ENCODE peak calls at places on chromosomes 16 and 17, in seven cellular contexts. D is cerebellum; N is ecto neural progenitor cell; S is M059J; U is stimulated activated CD4-positive, alpha-beta T cell treated with anti-CD3 and anti-CD28 coated beads, TNF-alpha, amount 100 ng/mL, for 48 hours; W is heart right ventricle; H is left lobe of liver. C is an unnamed sample.

GRCh38 chr17:61579961-61580360 is 11.1 kb downstream of the NACA2 start:
- DNase-seq in D (no peak), N (no peak), S (no peak), U (no peak), W (no peak), H (no peak), C (no peak)

GRCh38 chr16:83744521-83744981 is 63.2 kb upstream of the HSBP1 start:
- DNase-seq in D (no peak), N (peak; percentile 59), S (peak; percentile 89), U (no peak), W (peak; percentile 20), H (peak; percentile 47), C (peak; percentile 24)

GRCh38 chr17:57674894-57675293 is 70.2 kb downstream of the CCDC182 start:
- DNase-seq in D (no peak), N (peak; percentile 33), S (no peak), U (no peak), W (no peak), H (no peak), C (no peak)

GRCh38 chr16:55433535-55433934 is 45.5 kb upstream of the MMP2 start:
- DNase-seq in D (peak; percentile 8), N (no peak), S (no peak), U (no peak), W (no peak), H (no peak), C (no peak)

GRCh38 chr16:86508947-86509758 is 1.2 kb upstream of the FOXF1 start:
- DNase-seq in D (no peak), N (peak; percentile 72), S (peak; percentile 82), U (no peak), W (peak; percentile 63), H (peak; percentile 58), C (peak; percentile 23)

GRCh38 chr17:65173284-65173793 is 36.2 kb downstream of the RGS9 start:
- DNase-seq in D (no peak), N (no peak), S (peak; percentile 70), U (peak; percentile 33), W (peak; percentile 22), H (no peak), C (peak; percentile 79)

GRCh38 chr17:37567137-37567927 is 41.9 kb downstream of the SYNRG start:
- DNase-seq in D (no peak), N (no peak), S (no peak), U (no peak), W (no peak), H (no peak), C (no peak)

GRCh38 chr17:31571124-31571892 is 179.8 kb downstream of the RAB11FIP4 start:
- DNase-seq in D (no peak), N (no peak), S (peak; percentile 97), U (no peak), W (peak; percentile 86), H (peak; percentile 85), C (peak; percentile 20)

GRCh38 chr16:81315271-81316175 is 761 bp downstream of the GAN start:
- DNase-seq in D (peak; percentile 32), N (peak; percentile 69), S (peak; percentile 67), U (no peak), W (peak; percentile 53), H (peak; percentile 73), C (peak; percentile 13)

GRCh38 chr17:28908640-28909098 is 5.8 kb upstream of the DHRS13 start:
- DNase-seq in D (no peak), N (no peak), S (peak; percentile 67), U (no peak), W (no peak), H (no peak), C (peak; percentile 64)

GRCh38 chr16:65876200-65876498 is 490.3 kb upstream of the CDH5 start:
- DNase-seq in D (no peak), N (no peak), S (peak; percentile 33), U (no peak), W (no peak), H (no peak), C (peak; percentile 9)

GRCh38 chr16:57377080-57377841 is 5.0 kb downstream of the CX3CL1 start:
- DNase-seq in D (no peak), N (no peak), S (peak; percentile 68), U (peak; percentile 8), W (no peak), H (no peak), C (peak; percentile 64)

GRCh38 chr17:74190807-74191206 is 12.7 kb upstream of the RPL38 start:
- DNase-seq in D (no peak), N (peak; percentile 82), S (no peak), U (no peak), W (no peak), H (no peak), C (no peak)

GRCh38 chr16:24731722-24732419 is 2.4 kb downstream of the TNRC6A start:
- DNase-seq in D (no peak), N (no peak), S (no peak), U (no peak), W (peak; percentile 51), H (peak; percentile 83), C (no peak)

GRCh38 chr17:58966208-58966607 is 140.5 kb downstream of the TRIM37 start:
- DNase-seq in D (no peak), N (no peak), S (no peak), U (no peak), W (no peak), H (no peak), C (no peak)

C was measured in HT1080.